ENCODE peak calls at places on chromosomes 4 and X, in eight cellular contexts. U, S, K, H, I, L, T and P are unnamed samples.

GRCh38 chr4:56506110-56506705 is 617 bp downstream of the ARL9 start:
- DNase-seq in T (no peak), K (no peak), H (no peak), L (no peak), U (no peak), I (no peak), S (no peak), P (no peak)

GRCh38 chrX:36787787-36788186 is 220.4 kb upstream of the FAM47C start:
- DNase-seq in S (no peak), T (no peak), L (no peak), H (no peak), I (no peak), K (no peak), U (no peak), P (no peak)

GRCh38 chr4:151361126-151361525 is 35.7 kb upstream of the SH3D19 start:
- DNase-seq in L (no peak), H (no peak), I (no peak), K (no peak), T (no peak), U (no peak), S (no peak), P (no peak)

GRCh38 chr4:141548791-141549190 is 87.6 kb upstream of the IL15 start:
- DNase-seq in I (no peak), L (no peak), K (no peak), T (no peak), S (no peak), H (no peak), U (no peak), P (no peak)

GRCh38 chr4:85522836-85523235 is 47.9 kb downstream of the ARHGAP24 start:
- DNase-seq in K (no peak), L (no peak), I (no peak), U (no peak), H (no peak), T (no peak), S (no peak), P (no peak)

GRCh38 chrX:12138366-12139313 is at the start of gene FRMPD4:
- DNase-seq in U (no peak), S (no peak), T (no peak), I (no peak), K (no peak), L (no peak), H (no peak), P (no peak)

GRCh38 chr4:26015133-26015651 is 101.2 kb downstream of the SMIM20 start:
- DNase-seq in U (no peak), K (peak), L (no peak), T (no peak), S (peak), H (no peak), I (no peak), P (peak)

GRCh38 chrX:149512225-149512885 is 7.2 kb upstream of the IDS start:
- DNase-seq in I (peak), S (no peak), K (peak), U (peak), L (no peak), T (peak), H (peak), P (no peak)

GRCh38 chrX:136909119-136909705 is 28.7 kb upstream of the RBMX start:
- DNase-seq in S (peak), K (peak), H (peak), U (peak), I (peak), L (peak), T (peak), P (no peak)

GRCh38 chrX:130170752-130171445 is 863 bp upstream of the RAB33A start:
- DNase-seq in U (peak), L (peak), H (peak), I (peak), K (peak), T (peak), S (no peak), P (no peak)

GRCh38 chr4:126890994-126891393 is 741.8 kb upstream of the INTU start:
- DNase-seq in I (no peak), H (no peak), S (no peak), U (no peak), T (no peak), K (no peak), L (no peak), P (no peak)

GRCh38 chrX:22730542-22730941 is 269.2 kb upstream of the DDX53 start:
- DNase-seq in S (no peak), U (no peak), I (no peak), K (no peak), T (no peak), H (no peak), L (no peak), P (no peak)

GRCh38 chr4:304987-305680 is at the start of gene ZNF732:
- DNase-seq in U (no peak), K (no peak), H (no peak), L (peak), S (peak), T (no peak), I (no peak), P (no peak)

GRCh38 chrX:154002215-154002719 is 17.4 kb downstream of the IRAK1 start:
- DNase-seq in T (peak), H (peak), L (peak), K (no peak), U (peak), I (no peak), S (no peak), P (no peak)

GRCh38 chr4:53067125-53067802 is 205.1 kb downstream of the RASL11B start:
- DNase-seq in T (no peak), L (no peak), S (no peak), H (no peak), U (no peak), K (no peak), I (no peak), P (no peak)

GRCh38 chr4:53068755-53069154 is 206.6 kb downstream of the RASL11B start:
- DNase-seq in L (no peak), S (no peak), I (no peak), H (no peak), T (no peak), U (no peak), K (no peak), P (no peak)

GRCh38 chr4:53061467-53061866 is 199.3 kb downstream of the RASL11B start:
- DNase-seq in T (no peak), K (no peak), S (no peak), H (no peak), U (no peak), I (no peak), L (no peak), P (no peak)

GRCh38 chr4:53066155-53066554 is 204.0 kb downstream of the RASL11B start:
- DNase-seq in S (no peak), H (no peak), U (no peak), K (no peak), L (no peak), I (no peak), T (no peak), P (no peak)

DNA sequence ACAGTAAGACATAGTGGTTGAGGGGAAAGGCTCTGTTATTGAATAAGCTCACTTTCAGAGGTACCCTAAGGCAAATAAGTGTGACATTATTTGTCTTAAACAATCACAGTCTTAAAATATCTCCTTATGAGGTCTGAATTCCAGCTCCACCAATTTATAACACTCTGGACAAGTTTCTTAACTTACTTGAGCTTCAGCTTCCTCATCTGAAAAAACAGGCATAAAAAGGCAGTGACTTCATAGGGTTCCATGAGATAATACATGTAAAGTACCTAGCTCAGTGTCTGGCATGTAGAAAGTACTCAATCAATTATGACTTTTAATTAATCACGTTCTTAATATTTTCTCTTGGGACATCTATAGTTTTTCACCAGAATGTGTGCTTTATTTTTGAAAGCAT is 202.5 kb downstream of the RASL11B start:
- DNase-seq in U (no peak), I (no peak), H (no peak), T (no peak), S (no peak), L (no peak), K (no peak), P (no peak)
- TF ChIP-seq CTCF in U (no peak), I (no peak), H (no peak), T (no peak), S (no peak), L (no peak), K (no peak), P (no peak)

GRCh38 chr4:71140563-71140962 is 147.1 kb downstream of the DCK start:
- DNase-seq in I (no peak), S (no peak), K (no peak), U (no peak), T (no peak), H (no peak), L (no peak), P (no peak)

GRCh38 chr4:71133491-71133890 is 140.0 kb downstream of the DCK start:
- DNase-seq in L (no peak), T (no peak), K (no peak), S (no peak), U (no peak), H (no peak), I (no peak), P (no peak)

GRCh38 chr4:71138007-71138600 is 144.7 kb downstream of the DCK start:
- DNase-seq in U (no peak), T (no peak), I (no peak), S (no peak), K (no peak), H (no peak), L (no peak), P (no peak)

GRCh38 chr4:71132486-71132885 is 139.0 kb downstream of the DCK start:
- DNase-seq in U (no peak), T (no peak), H (no peak), S (no peak), K (no peak), I (no peak), L (no peak), P (peak)

GRCh38 chr4:71136071-71136470 is 142.6 kb downstream of the DCK start:
- DNase-seq in T (no peak), H (no peak), K (no peak), S (no peak), L (no peak), I (no peak), U (no peak), P (no peak)
- H3K4me3 ChIP-seq in T (no peak), H (no peak), K (no peak), S (no peak), L (no peak), I (no peak), U (no peak), P (no peak)

GRCh38 chr4:37383579-37384229 is 139.2 kb downstream of the NWD2 start:
- DNase-seq in I (peak), T (no peak), S (no peak), K (no peak), H (no peak), L (no peak), U (no peak), P (no peak)
- TF ChIP-seq CTCF in I (peak), T (no peak), S (no peak), K (peak), H (peak), L (no peak), U (peak), P (peak)

GRCh38 chr4:94285666-94286065 is 57.0 kb downstream of the HPGDS start:
- DNase-seq in L (no peak), S (no peak), I (no peak), T (no peak), H (no peak), U (no peak), K (peak), P (no peak)

GRCh38 chr4:94284889-94285288 is 57.7 kb downstream of the HPGDS start:
- DNase-seq in U (no peak), K (no peak), H (no peak), T (no peak), L (no peak), I (no peak), S (no peak), P (no peak)

GRCh38 chr4:94290245-94290644 is 52.4 kb downstream of the HPGDS start:
- DNase-seq in H (no peak), I (peak), S (no peak), U (no peak), L (no peak), K (no peak), T (no peak), P (no peak)
- H3K4me3 ChIP-seq in H (no peak), I (no peak), S (no peak), U (no peak), L (no peak), K (no peak), T (no peak), P (no peak)

DNA sequence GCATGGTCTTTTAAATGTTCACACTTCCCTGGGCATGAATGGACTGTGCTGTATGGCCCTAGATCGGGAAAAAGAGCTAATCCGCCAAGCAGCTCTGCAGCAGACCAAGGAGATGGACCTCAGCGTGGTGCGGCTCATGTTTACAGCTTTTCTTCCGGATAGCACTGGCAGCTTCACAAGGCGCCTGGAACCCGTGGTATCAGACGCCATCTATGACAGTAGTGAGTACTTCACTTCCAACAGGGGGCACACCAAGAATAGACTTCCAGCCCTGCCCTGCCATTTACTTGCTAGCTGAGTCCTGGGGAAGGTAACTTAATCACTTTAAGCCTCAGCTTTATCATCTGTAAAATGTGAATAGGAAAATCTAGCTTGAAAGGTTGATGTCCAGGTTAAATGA is 77.7 kb downstream of the NFKB1 start:
- DNase-seq in L (no peak), T (no peak), H (no peak), K (no peak), U (no peak), I (no peak), S (no peak), P (no peak)
- TF ChIP-seq CTCF in L (no peak), T (no peak), H (peak), K (no peak), U (no peak), I (no peak), S (no peak), P (no peak)

GRCh38 chr4:173346074-173346473 is 11.9 kb upstream of the HMGB2 start:
- DNase-seq in S (no peak), I (no peak), T (no peak), U (no peak), H (no peak), L (no peak), K (no peak), P (no peak)
- H3K4me3 ChIP-seq in S (no peak), I (no peak), T (no peak), U (no peak), H (no peak), L (no peak), K (no peak), P (no peak)

GRCh38 chr4:103207673-103208072 is 9.5 kb upstream of the CENPE start:
- DNase-seq in T (no peak), K (no peak), L (no peak), S (no peak), U (no peak), H (no peak), I (no peak), P (no peak)
- TF ChIP-seq CTCF in T (no peak), K (no peak), L (no peak), S (no peak), U (no peak), H (no peak), I (no peak), P (no peak)

DNA sequence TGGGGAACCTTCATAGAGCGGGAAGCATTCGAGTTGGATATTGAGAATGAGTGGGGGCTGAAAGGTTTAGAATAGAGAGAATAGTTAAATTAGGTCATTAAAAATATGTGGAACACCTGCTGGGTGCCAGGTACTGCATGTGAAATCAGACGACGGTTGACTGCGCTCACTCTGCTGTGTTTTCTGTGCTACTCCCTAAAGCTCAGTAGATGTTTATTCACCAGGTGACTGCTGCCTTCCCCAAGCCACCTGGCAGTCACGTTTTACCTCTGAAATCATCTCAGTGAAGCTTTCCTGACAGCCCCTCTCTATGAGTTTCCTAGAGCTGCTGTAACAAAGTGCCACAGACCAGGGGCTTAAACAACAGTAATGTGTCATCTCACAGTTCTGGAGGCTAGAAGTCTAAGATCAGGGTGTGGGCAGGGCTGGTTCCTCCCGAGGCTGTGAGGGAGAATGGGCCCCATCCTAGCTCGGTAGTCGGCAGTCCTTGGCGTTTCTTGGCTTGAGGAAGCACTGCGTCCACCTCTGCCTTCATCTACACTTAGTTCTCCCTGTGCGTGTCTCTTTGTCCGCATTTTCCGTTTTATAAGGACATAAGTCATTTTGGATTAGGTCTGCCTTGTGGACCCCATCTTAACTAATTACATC is 25.3 kb downstream of the ADD1 start:
- DNase-seq in K (no peak), T (no peak), U (no peak), H (no peak), L (no peak), S (no peak), I (no peak), P (no peak)
- H3K4me3 ChIP-seq in K (peak), T (no peak), U (peak), H (peak), L (no peak), S (peak), I (no peak), P (no peak)

GRCh38 chr4:4317496-4318232 is 27.6 kb downstream of the ZBTB49 start:
- DNase-seq in H (no peak), K (no peak), S (peak), U (no peak), L (no peak), T (no peak), I (no peak), P (no peak)
- TF ChIP-seq CTCF in H (no peak), K (no peak), S (no peak), U (no peak), L (no peak), T (no peak), I (no peak), P (no peak)

DNA sequence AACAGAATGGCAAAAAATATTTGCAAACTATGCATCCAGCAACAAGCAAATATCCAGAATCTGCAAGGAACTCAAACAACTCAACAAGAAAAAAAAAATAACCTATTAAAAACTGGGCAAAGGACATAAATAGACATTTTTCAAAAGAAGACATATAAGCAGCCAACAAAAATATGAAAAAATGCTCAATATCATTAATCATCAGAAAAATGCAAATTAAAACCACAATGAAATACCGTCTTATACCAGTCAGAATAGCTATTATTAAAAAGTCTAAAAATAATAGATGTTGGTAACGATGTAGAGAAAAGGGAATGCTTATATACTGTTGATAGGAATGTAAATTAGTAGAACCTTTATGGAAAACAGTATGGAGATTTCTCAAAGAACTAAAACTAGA is 53.4 kb downstream of the WDR19 start:
- DNase-seq in L (no peak), T (no peak), S (no peak), K (no peak), H (no peak), I (no peak), U (no peak), P (no peak)
- H3K4me3 ChIP-seq in L (no peak), T (no peak), S (no peak), K (no peak), H (no peak), I (no peak), U (no peak), P (no peak)